ENCODE peak calls at places on chromosomes 6 and 20, in eight cellular contexts. One of them, this sample, is unnamed.

GRCh38 chr6:160004018-160004417 is 35.1 kb downstream of the IGF2R start:
- DNase-seq in SW480: peak; percentile 14
- DNase-seq in RCC 7860: no peak
- DNase-seq in substantia nigra: no peak
- DNase-seq in stimulated activated CD4-positive, alpha-beta T cell treated with anti-CD3 and anti-CD28 coated beads, Interleukin-12 subunit alpha, Interleukin-12 subunit beta, amount 100 ng/mL, for 4 hours: no peak
- DNase-seq in foreskin melanocyte: no peak
- DNase-seq in stimulated activated CD8-positive, alpha-beta memory T cell treated with anti-CD3 and anti-CD28 coated beads, Interleukin-4, amount 100 ng/mL, for 24 hours: no peak
- DNase-seq in mucosa of descending colon: no peak
- DNase-seq in this sample: no peak

GRCh38 chr20:41619360-41620115 is 1.4 kb upstream of the CHD6 start:
- DNase-seq in RCC 7860: no peak
- DNase-seq in stimulated activated CD8-positive, alpha-beta memory T cell treated with anti-CD3 and anti-CD28 coated beads, Interleukin-4, amount 100 ng/mL, for 24 hours: no peak
- DNase-seq in substantia nigra: no peak
- DNase-seq in SW480: no peak
- DNase-seq in stimulated activated CD4-positive, alpha-beta T cell treated with anti-CD3 and anti-CD28 coated beads, Interleukin-12 subunit alpha, Interleukin-12 subunit beta, amount 100 ng/mL, for 4 hours: no peak
- DNase-seq in foreskin melanocyte: no peak
- DNase-seq in mucosa of descending colon: no peak
- DNase-seq in this sample: no peak

GRCh38 chr6:15441215-15441868 is 195.5 kb downstream of the JARID2 start:
- DNase-seq in SW480: peak; percentile 20
- DNase-seq in foreskin melanocyte: peak; percentile 69
- DNase-seq in stimulated activated CD8-positive, alpha-beta memory T cell treated with anti-CD3 and anti-CD28 coated beads, Interleukin-4, amount 100 ng/mL, for 24 hours: no peak
- DNase-seq in substantia nigra: peak; percentile 4
- DNase-seq in stimulated activated CD4-positive, alpha-beta T cell treated with anti-CD3 and anti-CD28 coated beads, Interleukin-12 subunit alpha, Interleukin-12 subunit beta, amount 100 ng/mL, for 4 hours: peak; percentile 13
- DNase-seq in RCC 7860: peak; percentile 29
- DNase-seq in mucosa of descending colon: no peak
- DNase-seq in this sample: no peak

GRCh38 chr6:21199246-21199645 is 394.3 kb upstream of the SOX4 start:
- DNase-seq in SW480: no peak
- DNase-seq in mucosa of descending colon: no peak
- DNase-seq in stimulated activated CD4-positive, alpha-beta T cell treated with anti-CD3 and anti-CD28 coated beads, Interleukin-12 subunit alpha, Interleukin-12 subunit beta, amount 100 ng/mL, for 4 hours: no peak
- DNase-seq in stimulated activated CD8-positive, alpha-beta memory T cell treated with anti-CD3 and anti-CD28 coated beads, Interleukin-4, amount 100 ng/mL, for 24 hours: no peak
- DNase-seq in substantia nigra: no peak
- DNase-seq in foreskin melanocyte: no peak
- DNase-seq in RCC 7860: no peak
- DNase-seq in this sample: no peak

GRCh38 chr6:109298605-109299004 is 83.7 kb downstream of the CD164 start:
- DNase-seq in foreskin melanocyte: no peak
- DNase-seq in stimulated activated CD4-positive, alpha-beta T cell treated with anti-CD3 and anti-CD28 coated beads, Interleukin-12 subunit alpha, Interleukin-12 subunit beta, amount 100 ng/mL, for 4 hours: no peak
- DNase-seq in RCC 7860: no peak
- DNase-seq in stimulated activated CD8-positive, alpha-beta memory T cell treated with anti-CD3 and anti-CD28 coated beads, Interleukin-4, amount 100 ng/mL, for 24 hours: no peak
- DNase-seq in SW480: no peak
- DNase-seq in mucosa of descending colon: no peak
- DNase-seq in substantia nigra: no peak
- DNase-seq in this sample: no peak

GRCh38 chr20:56373942-56374341 is 15.2 kb downstream of the FAM210B start:
- DNase-seq in stimulated activated CD8-positive, alpha-beta memory T cell treated with anti-CD3 and anti-CD28 coated beads, Interleukin-4, amount 100 ng/mL, for 24 hours: no peak
- DNase-seq in mucosa of descending colon: no peak
- DNase-seq in SW480: peak; percentile 70
- DNase-seq in stimulated activated CD4-positive, alpha-beta T cell treated with anti-CD3 and anti-CD28 coated beads, Interleukin-12 subunit alpha, Interleukin-12 subunit beta, amount 100 ng/mL, for 4 hours: no peak
- DNase-seq in foreskin melanocyte: peak; percentile 82
- DNase-seq in RCC 7860: peak; percentile 73
- DNase-seq in substantia nigra: no peak
- DNase-seq in this sample: no peak

GRCh38 chr6:148885920-148886845 is 139.4 kb downstream of the UST start:
- DNase-seq in substantia nigra: no peak
- DNase-seq in foreskin melanocyte: no peak
- DNase-seq in stimulated activated CD4-positive, alpha-beta T cell treated with anti-CD3 and anti-CD28 coated beads, Interleukin-12 subunit alpha, Interleukin-12 subunit beta, amount 100 ng/mL, for 4 hours: no peak
- DNase-seq in SW480: no peak
- DNase-seq in mucosa of descending colon: no peak
- DNase-seq in stimulated activated CD8-positive, alpha-beta memory T cell treated with anti-CD3 and anti-CD28 coated beads, Interleukin-4, amount 100 ng/mL, for 24 hours: no peak
- DNase-seq in RCC 7860: no peak
- DNase-seq in this sample: no peak

GRCh38 chr20:24523661-24524060 is 54.2 kb downstream of the SYNDIG1 start:
- DNase-seq in foreskin melanocyte: no peak
- DNase-seq in substantia nigra: peak; percentile 63
- DNase-seq in RCC 7860: no peak
- DNase-seq in SW480: no peak
- DNase-seq in stimulated activated CD4-positive, alpha-beta T cell treated with anti-CD3 and anti-CD28 coated beads, Interleukin-12 subunit alpha, Interleukin-12 subunit beta, amount 100 ng/mL, for 4 hours: no peak
- DNase-seq in stimulated activated CD8-positive, alpha-beta memory T cell treated with anti-CD3 and anti-CD28 coated beads, Interleukin-4, amount 100 ng/mL, for 24 hours: no peak
- DNase-seq in mucosa of descending colon: no peak
- DNase-seq in this sample: no peak

GRCh38 chr20:36167826-36168634 is 13.5 kb downstream of the EPB41L1 start:
- DNase-seq in stimulated activated CD4-positive, alpha-beta T cell treated with anti-CD3 and anti-CD28 coated beads, Interleukin-12 subunit alpha, Interleukin-12 subunit beta, amount 100 ng/mL, for 4 hours: no peak
- DNase-seq in SW480: peak; percentile 63
- DNase-seq in mucosa of descending colon: no peak
- DNase-seq in stimulated activated CD8-positive, alpha-beta memory T cell treated with anti-CD3 and anti-CD28 coated beads, Interleukin-4, amount 100 ng/mL, for 24 hours: no peak
- DNase-seq in RCC 7860: peak; percentile 81
- DNase-seq in foreskin melanocyte: no peak
- DNase-seq in substantia nigra: no peak
- DNase-seq in this sample: no peak

GRCh38 chr20:48716086-48716485 is 111.7 kb downstream of the PREX1 start:
- DNase-seq in mucosa of descending colon: peak; percentile 78
- DNase-seq in stimulated activated CD8-positive, alpha-beta memory T cell treated with anti-CD3 and anti-CD28 coated beads, Interleukin-4, amount 100 ng/mL, for 24 hours: peak; percentile 61
- DNase-seq in foreskin melanocyte: no peak
- DNase-seq in stimulated activated CD4-positive, alpha-beta T cell treated with anti-CD3 and anti-CD28 coated beads, Interleukin-12 subunit alpha, Interleukin-12 subunit beta, amount 100 ng/mL, for 4 hours: peak; percentile 31
- DNase-seq in SW480: no peak
- DNase-seq in substantia nigra: no peak
- DNase-seq in RCC 7860: no peak
- DNase-seq in this sample: no peak

GRCh38 chr6:22098623-22099022 is 198.2 kb downstream of the PRL start:
- DNase-seq in SW480: no peak
- DNase-seq in mucosa of descending colon: no peak
- DNase-seq in foreskin melanocyte: peak; percentile 88
- DNase-seq in RCC 7860: no peak
- DNase-seq in stimulated activated CD4-positive, alpha-beta T cell treated with anti-CD3 and anti-CD28 coated beads, Interleukin-12 subunit alpha, Interleukin-12 subunit beta, amount 100 ng/mL, for 4 hours: no peak
- DNase-seq in stimulated activated CD8-positive, alpha-beta memory T cell treated with anti-CD3 and anti-CD28 coated beads, Interleukin-4, amount 100 ng/mL, for 24 hours: no peak
- DNase-seq in substantia nigra: no peak
- DNase-seq in this sample: no peak

GRCh38 chr20:57826731-57827287 is 117.0 kb upstream of the PMEPA1 start:
- DNase-seq in stimulated activated CD4-positive, alpha-beta T cell treated with anti-CD3 and anti-CD28 coated beads, Interleukin-12 subunit alpha, Interleukin-12 subunit beta, amount 100 ng/mL, for 4 hours: no peak
- DNase-seq in stimulated activated CD8-positive, alpha-beta memory T cell treated with anti-CD3 and anti-CD28 coated beads, Interleukin-4, amount 100 ng/mL, for 24 hours: no peak
- DNase-seq in mucosa of descending colon: no peak
- DNase-seq in SW480: no peak
- DNase-seq in substantia nigra: no peak
- DNase-seq in RCC 7860: no peak
- DNase-seq in foreskin melanocyte: no peak
- DNase-seq in this sample: no peak

GRCh38 chr6:116115781-116116180 is 10.2 kb downstream of the COL10A1 start:
- DNase-seq in RCC 7860: no peak
- DNase-seq in SW480: no peak
- DNase-seq in mucosa of descending colon: no peak
- DNase-seq in substantia nigra: no peak
- DNase-seq in foreskin melanocyte: no peak
- DNase-seq in stimulated activated CD8-positive, alpha-beta memory T cell treated with anti-CD3 and anti-CD28 coated beads, Interleukin-4, amount 100 ng/mL, for 24 hours: no peak
- DNase-seq in stimulated activated CD4-positive, alpha-beta T cell treated with anti-CD3 and anti-CD28 coated beads, Interleukin-12 subunit alpha, Interleukin-12 subunit beta, amount 100 ng/mL, for 4 hours: no peak
- DNase-seq in this sample: no peak

GRCh38 chr6:1636971-1637871 is 27.5 kb downstream of the FOXC1 start:
- DNase-seq in stimulated activated CD8-positive, alpha-beta memory T cell treated with anti-CD3 and anti-CD28 coated beads, Interleukin-4, amount 100 ng/mL, for 24 hours: no peak
- DNase-seq in stimulated activated CD4-positive, alpha-beta T cell treated with anti-CD3 and anti-CD28 coated beads, Interleukin-12 subunit alpha, Interleukin-12 subunit beta, amount 100 ng/mL, for 4 hours: no peak
- DNase-seq in substantia nigra: no peak
- DNase-seq in mucosa of descending colon: no peak
- DNase-seq in RCC 7860: no peak
- DNase-seq in foreskin melanocyte: no peak
- DNase-seq in SW480: peak; percentile 69
- DNase-seq in this sample: no peak

GRCh38 chr6:83365931-83366330 is 64.9 kb downstream of the ME1 start:
- DNase-seq in stimulated activated CD8-positive, alpha-beta memory T cell treated with anti-CD3 and anti-CD28 coated beads, Interleukin-4, amount 100 ng/mL, for 24 hours: no peak
- DNase-seq in mucosa of descending colon: no peak
- DNase-seq in stimulated activated CD4-positive, alpha-beta T cell treated with anti-CD3 and anti-CD28 coated beads, Interleukin-12 subunit alpha, Interleukin-12 subunit beta, amount 100 ng/mL, for 4 hours: no peak
- DNase-seq in RCC 7860: no peak
- DNase-seq in substantia nigra: no peak
- DNase-seq in foreskin melanocyte: no peak
- DNase-seq in SW480: no peak
- DNase-seq in this sample: no peak

GRCh38 chr6:119586250-119586882 is 236.8 kb upstream of the MAN1A1 start:
- DNase-seq in foreskin melanocyte: no peak
- DNase-seq in mucosa of descending colon: no peak
- DNase-seq in SW480: no peak
- DNase-seq in RCC 7860: no peak
- DNase-seq in stimulated activated CD8-positive, alpha-beta memory T cell treated with anti-CD3 and anti-CD28 coated beads, Interleukin-4, amount 100 ng/mL, for 24 hours: no peak
- DNase-seq in stimulated activated CD4-positive, alpha-beta T cell treated with anti-CD3 and anti-CD28 coated beads, Interleukin-12 subunit alpha, Interleukin-12 subunit beta, amount 100 ng/mL, for 4 hours: no peak
- DNase-seq in substantia nigra: no peak
- DNase-seq in this sample: no peak

GRCh38 chr6:37262446-37263026 is 4.6 kb upstream of the TMEM217 start:
- DNase-seq in stimulated activated CD4-positive, alpha-beta T cell treated with anti-CD3 and anti-CD28 coated beads, Interleukin-12 subunit alpha, Interleukin-12 subunit beta, amount 100 ng/mL, for 4 hours: no peak
- DNase-seq in SW480: no peak
- DNase-seq in RCC 7860: no peak
- DNase-seq in stimulated activated CD8-positive, alpha-beta memory T cell treated with anti-CD3 and anti-CD28 coated beads, Interleukin-4, amount 100 ng/mL, for 24 hours: no peak
- DNase-seq in mucosa of descending colon: no peak
- DNase-seq in substantia nigra: no peak
- DNase-seq in foreskin melanocyte: no peak
- DNase-seq in this sample: no peak

GRCh38 chr6:15264412-15264811 is 18.5 kb downstream of the JARID2 start:
- DNase-seq in stimulated activated CD8-positive, alpha-beta memory T cell treated with anti-CD3 and anti-CD28 coated beads, Interleukin-4, amount 100 ng/mL, for 24 hours: no peak
- DNase-seq in RCC 7860: no peak
- DNase-seq in SW480: no peak
- DNase-seq in substantia nigra: no peak
- DNase-seq in foreskin melanocyte: no peak
- DNase-seq in stimulated activated CD4-positive, alpha-beta T cell treated with anti-CD3 and anti-CD28 coated beads, Interleukin-12 subunit alpha, Interleukin-12 subunit beta, amount 100 ng/mL, for 4 hours: no peak
- DNase-seq in mucosa of descending colon: no peak
- DNase-seq in this sample: no peak

GRCh38 chr6:47151232-47151898 is 109.2 kb upstream of the ADGRF1 start:
- DNase-seq in stimulated activated CD4-positive, alpha-beta T cell treated with anti-CD3 and anti-CD28 coated beads, Interleukin-12 subunit alpha, Interleukin-12 subunit beta, amount 100 ng/mL, for 4 hours: no peak
- DNase-seq in substantia nigra: no peak
- DNase-seq in SW480: no peak
- DNase-seq in mucosa of descending colon: no peak
- DNase-seq in stimulated activated CD8-positive, alpha-beta memory T cell treated with anti-CD3 and anti-CD28 coated beads, Interleukin-4, amount 100 ng/mL, for 24 hours: no peak
- DNase-seq in foreskin melanocyte: no peak
- DNase-seq in RCC 7860: no peak
- DNase-seq in this sample: no peak

GRCh38 chr20:22791877-22792525 is 207.6 kb upstream of the FOXA2 start:
- DNase-seq in stimulated activated CD8-positive, alpha-beta memory T cell treated with anti-CD3 and anti-CD28 coated beads, Interleukin-4, amount 100 ng/mL, for 24 hours: no peak
- DNase-seq in mucosa of descending colon: no peak
- DNase-seq in RCC 7860: no peak
- DNase-seq in SW480: no peak
- DNase-seq in substantia nigra: no peak
- DNase-seq in foreskin melanocyte: no peak
- DNase-seq in stimulated activated CD4-positive, alpha-beta T cell treated with anti-CD3 and anti-CD28 coated beads, Interleukin-12 subunit alpha, Interleukin-12 subunit beta, amount 100 ng/mL, for 4 hours: no peak
- DNase-seq in this sample: no peak

GRCh38 chr6:155310596-155310995 is 3.7 kb downstream of the TFB1M start:
- DNase-seq in stimulated activated CD4-positive, alpha-beta T cell treated with anti-CD3 and anti-CD28 coated beads, Interleukin-12 subunit alpha, Interleukin-12 subunit beta, amount 100 ng/mL, for 4 hours: no peak
- DNase-seq in stimulated activated CD8-positive, alpha-beta memory T cell treated with anti-CD3 and anti-CD28 coated beads, Interleukin-4, amount 100 ng/mL, for 24 hours: no peak
- DNase-seq in substantia nigra: no peak
- DNase-seq in mucosa of descending colon: no peak
- DNase-seq in RCC 7860: no peak
- DNase-seq in foreskin melanocyte: no peak
- DNase-seq in SW480: no peak
- DNase-seq in this sample: no peak

GRCh38 chr6:160348552-160349441 is 619 bp downstream of the SLC22A3 start:
- DNase-seq in substantia nigra: no peak
- DNase-seq in SW480: peak; percentile 56
- DNase-seq in stimulated activated CD4-positive, alpha-beta T cell treated with anti-CD3 and anti-CD28 coated beads, Interleukin-12 subunit alpha, Interleukin-12 subunit beta, amount 100 ng/mL, for 4 hours: no peak
- DNase-seq in mucosa of descending colon: no peak
- DNase-seq in stimulated activated CD8-positive, alpha-beta memory T cell treated with anti-CD3 and anti-CD28 coated beads, Interleukin-4, amount 100 ng/mL, for 24 hours: no peak
- DNase-seq in RCC 7860: no peak
- DNase-seq in foreskin melanocyte: no peak
- DNase-seq in this sample: no peak

GRCh38 chr6:53464942-53465460 is 79.9 kb downstream of the GCLC start:
- DNase-seq in stimulated activated CD4-positive, alpha-beta T cell treated with anti-CD3 and anti-CD28 coated beads, Interleukin-12 subunit alpha, Interleukin-12 subunit beta, amount 100 ng/mL, for 4 hours: no peak
- DNase-seq in foreskin melanocyte: no peak
- DNase-seq in SW480: no peak
- DNase-seq in RCC 7860: no peak
- DNase-seq in mucosa of descending colon: no peak
- DNase-seq in substantia nigra: no peak
- DNase-seq in stimulated activated CD8-positive, alpha-beta memory T cell treated with anti-CD3 and anti-CD28 coated beads, Interleukin-4, amount 100 ng/mL, for 24 hours: no peak
- DNase-seq in this sample: no peak

GRCh38 chr20:9388160-9388825 is 126.1 kb upstream of the LAMP5 start:
- DNase-seq in stimulated activated CD4-positive, alpha-beta T cell treated with anti-CD3 and anti-CD28 coated beads, Interleukin-12 subunit alpha, Interleukin-12 subunit beta, amount 100 ng/mL, for 4 hours: no peak
- DNase-seq in foreskin melanocyte: no peak
- DNase-seq in stimulated activated CD8-positive, alpha-beta memory T cell treated with anti-CD3 and anti-CD28 coated beads, Interleukin-4, amount 100 ng/mL, for 24 hours: no peak
- DNase-seq in RCC 7860: no peak
- DNase-seq in substantia nigra: no peak
- DNase-seq in mucosa of descending colon: no peak
- DNase-seq in SW480: no peak
- DNase-seq in this sample: no peak

GRCh38 chr6:83578057-83578456 is 65.7 kb downstream of the PRSS35 start:
- DNase-seq in stimulated activated CD4-positive, alpha-beta T cell treated with anti-CD3 and anti-CD28 coated beads, Interleukin-12 subunit alpha, Interleukin-12 subunit beta, amount 100 ng/mL, for 4 hours: no peak
- DNase-seq in RCC 7860: no peak
- DNase-seq in SW480: no peak
- DNase-seq in substantia nigra: no peak
- DNase-seq in foreskin melanocyte: no peak
- DNase-seq in stimulated activated CD8-positive, alpha-beta memory T cell treated with anti-CD3 and anti-CD28 coated beads, Interleukin-4, amount 100 ng/mL, for 24 hours: no peak
- DNase-seq in mucosa of descending colon: no peak
- DNase-seq in this sample: no peak